ENCODE peak calls at places on chromosome 15, in eight cellular contexts. M is neuronal stem cell, Q is fibroblast of lung, W is sigmoid colon, H is ovary, L is mesendoderm, R is Caco-2, V is tibial artery. Z is an unnamed sample. For H3K4me1, the result is how much of the 10 kb centered on the place peaks cover.

GRCh38 chr15:52503788-52504496 is 24.7 kb downstream of the MYO5A start:
- DNase-seq in L (no peak), M (no peak), V (no peak), W (no peak), H (no peak), R (no peak), Q (no peak), Z (peak)

GRCh38 chr15:75201609-75202250 is at the start of gene C15orf39:
- DNase-seq in L (peak), R (peak), Q (peak), M (peak), V (peak), H (peak), W (peak), Z (peak)

GRCh38 chr15:78909160-78909695 is 35.6 kb downstream of the CTSH start:
- DNase-seq in W (no peak), H (no peak), Q (no peak), V (no peak), R (no peak), L (no peak), M (no peak), Z (no peak)

GRCh38 chr15:78392430-78392829 is 45.6 kb upstream of the IREB2 start:
- DNase-seq in L (no peak), M (no peak), V (peak), H (no peak), R (no peak), Q (no peak), W (no peak), Z (no peak)

GRCh38 chr15:73949496-73949895 is 23.2 kb downstream of the LOXL1 start:
- DNase-seq in M (no peak), R (no peak), Q (no peak), V (peak), H (no peak), W (no peak), L (no peak), Z (no peak)

GRCh38 chr15:78034495-78035191 is 42.9 kb downstream of the TBC1D2B start:
- DNase-seq in V (no peak), W (no peak), L (no peak), R (no peak), Q (peak), M (no peak), H (no peak), Z (no peak)

GRCh38 chr15:81529444-81529950 is 155.5 kb upstream of the TMC3 start:
- DNase-seq in R (no peak), W (no peak), L (no peak), M (no peak), V (no peak), H (no peak), Q (no peak), Z (no peak)

GRCh38 chr15:78051622-78052405 is 25.7 kb downstream of the TBC1D2B start:
- DNase-seq in W (no peak), R (peak), M (no peak), V (no peak), Q (no peak), H (no peak), L (peak), Z (peak)

GRCh38 chr15:79025201-79025600 is 65.4 kb downstream of the RASGRF1 start:
- DNase-seq in L (peak), V (no peak), Q (no peak), M (no peak), H (no peak), W (no peak), R (no peak), Z (no peak)

GRCh38 chr15:62663547-62663946 is 379.0 kb upstream of the TPM1 start:
- DNase-seq in H (no peak), L (no peak), R (no peak), Q (no peak), W (no peak), V (no peak), M (no peak), Z (no peak)
- H3K4me1 ChIP-seq in H (under half), L (under half), R (under half), Q (under half), W (under half), V (under half), M (under half), Z (under half)

DNA sequence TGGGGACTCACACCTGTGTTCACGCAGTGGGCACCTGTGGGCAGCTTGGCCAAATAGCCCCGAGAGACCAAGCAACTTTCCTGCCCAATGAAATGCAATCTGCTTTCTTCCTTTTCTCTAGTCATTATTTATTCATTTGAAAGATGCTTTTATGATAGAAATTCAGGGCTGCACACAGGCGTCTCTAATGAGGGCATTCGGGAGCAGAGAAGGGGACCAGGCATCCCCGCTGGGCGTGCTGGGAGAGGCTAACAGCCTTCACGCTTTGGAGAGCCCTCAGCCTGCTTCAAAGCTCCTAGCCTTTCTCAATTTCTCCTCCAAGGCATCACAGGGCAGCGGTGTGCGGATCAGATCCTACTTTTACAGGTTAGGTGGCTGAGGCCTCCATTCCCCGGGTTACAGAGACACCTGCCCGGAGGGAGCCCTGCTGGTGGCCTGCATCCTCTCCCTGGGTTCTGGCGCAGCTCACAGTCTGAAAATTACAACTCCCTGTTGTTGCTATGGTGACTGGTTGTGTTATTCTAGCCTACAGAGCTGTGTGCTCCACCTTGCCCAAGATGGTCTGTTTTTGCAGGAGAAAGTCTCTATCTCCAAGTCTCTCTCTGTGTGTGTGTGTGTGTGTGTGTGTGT is 21.8 kb upstream of the KLF13 start:
- DNase-seq in H (no peak), M (no peak), L (peak), Q (no peak), V (no peak), W (peak), R (no peak), Z (no peak)
- H3K4me1 ChIP-seq in H (under half), M (half or more), L (under half), Q (under half), V (under half), W (under half), R (under half), Z (under half)

GRCh38 chr15:68633181-68634121 is 54.7 kb downstream of the CORO2B start:
- DNase-seq in Q (no peak), H (no peak), M (no peak), L (no peak), R (no peak), W (no peak), V (no peak), Z (no peak)

GRCh38 chr15:68636256-68636655 is 57.5 kb downstream of the CORO2B start:
- DNase-seq in R (no peak), M (no peak), L (no peak), W (no peak), V (no peak), Q (no peak), H (no peak), Z (no peak)

GRCh38 chr15:68634531-68634930 is 55.7 kb downstream of the CORO2B start:
- DNase-seq in W (no peak), L (no peak), M (no peak), R (no peak), H (no peak), Q (no peak), V (no peak), Z (no peak)

GRCh38 chr15:68634122-68634482 is 55.3 kb downstream of the CORO2B start:
- DNase-seq in R (no peak), V (no peak), Q (no peak), L (no peak), W (no peak), H (no peak), M (no peak), Z (no peak)

GRCh38 chr15:68635142-68635541 is 56.3 kb downstream of the CORO2B start:
- DNase-seq in W (no peak), R (no peak), H (peak), M (no peak), Q (peak), L (no peak), V (no peak), Z (no peak)
- H3K4me1 ChIP-seq in W (under half), R (under half), H (half or more), M (under half), Q (half or more), L (under half), V (under half), Z (under half)

DNA sequence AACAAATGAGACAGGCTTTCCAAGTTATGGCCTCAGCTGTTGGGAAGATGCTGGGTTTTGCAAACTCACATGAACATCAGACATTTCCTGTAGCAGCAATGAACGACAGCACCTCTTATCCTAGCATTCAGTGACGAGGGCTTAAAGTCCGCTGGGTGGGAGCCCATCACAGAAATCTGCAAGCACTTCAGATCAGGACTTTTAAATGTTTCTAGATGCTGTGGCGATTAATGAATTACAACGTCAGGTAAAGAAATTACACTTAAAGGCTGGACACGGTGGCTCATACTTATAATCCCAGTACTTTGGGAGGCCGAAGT is 3.8 kb downstream of the AEN start:
- DNase-seq in Q (no peak), R (no peak), V (no peak), H (no peak), L (no peak), W (peak), M (no peak), Z (no peak)
- H3K4me1 ChIP-seq in Q (under half), R (under half), V (under half), H (under half), L (under half), W (under half), M (under half), Z (under half)

GRCh38 chr15:98876461-98877369 is 130.9 kb downstream of the PGPEP1L start:
- DNase-seq in Q (no peak), H (no peak), L (peak), R (no peak), V (no peak), M (no peak), W (no peak), Z (no peak)

GRCh38 chr15:98875309-98875708 is 132.3 kb downstream of the PGPEP1L start:
- DNase-seq in L (no peak), M (no peak), V (no peak), Q (peak), H (no peak), R (no peak), W (no peak), Z (no peak)

GRCh38 chr15:98878172-98878571 is 129.4 kb downstream of the PGPEP1L start:
- DNase-seq in W (no peak), V (no peak), Q (peak), M (no peak), R (no peak), H (no peak), L (no peak), Z (no peak)

GRCh38 chr15:98881526-98882517 is 125.8 kb downstream of the PGPEP1L start:
- DNase-seq in L (peak), H (peak), M (no peak), Q (peak), V (no peak), R (no peak), W (no peak), Z (peak)

DNA sequence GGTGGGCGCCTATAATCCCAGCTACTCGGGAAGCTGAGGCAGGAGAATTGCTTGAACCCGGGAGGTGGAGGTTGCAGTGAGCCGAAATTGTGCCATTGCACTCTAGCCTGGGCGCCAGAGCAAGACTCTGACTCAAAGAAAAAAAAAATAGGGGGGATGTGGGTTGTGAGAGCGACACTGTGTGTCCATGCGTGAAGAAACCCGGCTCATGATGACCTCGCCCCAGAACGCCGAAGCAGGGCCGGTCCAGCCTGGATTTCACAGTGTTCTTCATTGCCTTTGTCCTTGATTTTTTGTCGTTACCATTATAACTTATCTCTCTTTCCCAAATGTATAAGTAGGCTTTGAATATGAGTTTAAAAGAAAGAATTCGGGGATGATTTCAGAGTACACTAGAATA is 128.7 kb downstream of the PGPEP1L start:
- DNase-seq in V (no peak), Q (no peak), W (no peak), L (no peak), M (no peak), R (no peak), H (no peak), Z (no peak)
- H3K4me1 ChIP-seq in V (half or more), Q (under half), W (half or more), L (under half), M (under half), R (under half), H (under half), Z (under half)

DNA sequence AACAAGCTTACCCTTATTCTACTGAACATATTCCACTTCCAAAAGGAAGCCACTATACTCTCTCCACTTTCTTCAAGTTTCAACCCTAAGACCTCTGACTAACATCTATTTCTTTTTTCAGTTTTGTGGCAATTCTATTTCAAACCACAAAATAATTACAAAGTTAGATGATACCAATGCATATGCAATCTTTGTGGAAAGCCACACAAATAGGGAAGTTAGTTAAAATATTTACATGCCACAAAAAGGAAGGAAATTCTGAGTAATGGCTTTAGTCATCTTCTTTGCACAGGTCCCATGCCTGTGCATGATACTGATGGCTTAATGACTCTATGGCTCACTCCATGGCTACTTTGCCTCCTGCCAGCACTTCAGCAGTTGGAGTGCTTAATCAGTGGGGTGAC is 57.0 kb upstream of the MCTP2 start:
- DNase-seq in M (no peak), Q (peak), W (no peak), L (no peak), V (no peak), R (no peak), H (no peak), Z (no peak)
- H3K4me1 ChIP-seq in M (under half), Q (under half), W (under half), L (under half), V (under half), R (under half), H (under half), Z (under half)

Z was measured in A673.